ENCODE peak calls at places on chromosomes 1 and 21, in four cellular contexts. V is HepG2, L is K562, W is GM12878. D is an unnamed sample.

GRCh38 chr1:229227298-229227919 is 43.5 kb upstream of the RAB4A start:
- DNase-seq in W (no peak), V (peak; percentile 63), L (peak; percentile 82), D (peak; percentile 87)

GRCh38 chr1:211648336-211648735 is 27.1 kb downstream of the NEK2 start:
- DNase-seq in L (peak; percentile 47), V (peak; percentile 89), W (no peak), D (no peak)

GRCh38 chr1:244833734-244834595 is 1.5 kb upstream of the COX20 start:
- DNase-seq in L (peak; percentile 83), V (peak; percentile 98), W (no peak), D (peak; percentile 70)

GRCh38 chr21:45223236-45223992 is 64.3 kb downstream of the POFUT2 start:
- DNase-seq in V (no peak), L (no peak), W (no peak), D (no peak)

GRCh38 chr1:102628008-102628736 is 480.1 kb downstream of the COL11A1 start:
- DNase-seq in L (no peak), W (no peak), V (peak; percentile 1), D (peak; percentile 22)

GRCh38 chr1:243790404-243790803 is 59.6 kb downstream of the AKT3 start:
- DNase-seq in V (no peak), W (no peak), L (no peak), D (no peak)

GRCh38 chr1:119929643-119930310 is 33.5 kb upstream of the ADAM30 start:
- DNase-seq in L (no peak), W (no peak), V (no peak), D (no peak)

GRCh38 chr1:228013322-228014234 is 6.8 kb downstream of the WNT3A start:
- DNase-seq in L (no peak), V (no peak), W (no peak), D (no peak)

GRCh38 chr1:117657031-117657430 is 51.2 kb downstream of the TENT5C start:
- DNase-seq in V (peak; percentile 12), L (peak; percentile 64), W (no peak), D (no peak)

GRCh38 chr1:147842578-147842977 is 60.0 kb upstream of the GJA8 start:
- DNase-seq in L (no peak), V (no peak), W (no peak), D (no peak)

GRCh38 chr21:38280446-38280845 is 23.7 kb downstream of the KCNJ15 start:
- DNase-seq in L (no peak), W (no peak), V (no peak), D (no peak)

GRCh38 chr1:156510709-156511108 is 10.1 kb upstream of the MEF2D start:
- DNase-seq in W (no peak), V (no peak), L (no peak), D (no peak)

GRCh38 chr21:36910581-36911307 is 55.7 kb downstream of the HLCS start:
- DNase-seq in V (no peak), L (no peak), W (no peak), D (peak; percentile 50)

GRCh38 chr1:36540056-36540455 is 57.3 kb upstream of the CSF3R start:
- DNase-seq in W (no peak), L (no peak), V (no peak), D (no peak)

GRCh38 chr1:15950763-15951295 is 25.1 kb downstream of the ZBTB17 start:
- DNase-seq in W (no peak), L (peak; percentile 61), V (no peak), D (no peak)

DNA sequence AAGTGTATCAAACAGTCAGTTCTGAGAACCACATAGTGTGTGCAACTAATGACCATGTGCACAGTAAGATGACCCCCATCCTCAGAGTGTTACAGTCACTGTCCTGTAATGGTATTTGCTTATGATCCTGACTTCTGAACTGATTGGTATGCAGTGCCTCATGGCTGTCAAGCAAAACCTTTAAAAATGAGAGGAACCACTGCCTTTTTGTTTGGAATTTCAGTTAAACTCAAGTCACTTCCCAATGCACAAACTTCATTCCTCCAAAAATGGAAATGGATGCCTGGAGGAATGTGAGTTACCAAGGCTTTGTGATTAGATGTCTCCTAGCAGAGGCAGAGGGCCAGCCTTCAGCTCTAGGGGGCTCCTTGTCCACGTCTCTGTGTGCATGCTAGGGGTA is 10.5 kb downstream of the C1orf198 start:
- DNase-seq in L (no peak), V (no peak), W (no peak), D (no peak)
- H3K9ac ChIP-seq in L (no peak overlapping the region), V (no peak overlapping the region), W (no peak overlapping the region), D (no peak overlapping the region)

GRCh38 chr1:184241446-184241845 is 145.4 kb upstream of the C1orf21 start:
- DNase-seq in W (no peak), L (no peak), V (no peak), D (no peak)

GRCh38 chr1:184242507-184242943 is 144.3 kb upstream of the C1orf21 start:
- DNase-seq in V (no peak), W (no peak), L (no peak), D (no peak)

DNA sequence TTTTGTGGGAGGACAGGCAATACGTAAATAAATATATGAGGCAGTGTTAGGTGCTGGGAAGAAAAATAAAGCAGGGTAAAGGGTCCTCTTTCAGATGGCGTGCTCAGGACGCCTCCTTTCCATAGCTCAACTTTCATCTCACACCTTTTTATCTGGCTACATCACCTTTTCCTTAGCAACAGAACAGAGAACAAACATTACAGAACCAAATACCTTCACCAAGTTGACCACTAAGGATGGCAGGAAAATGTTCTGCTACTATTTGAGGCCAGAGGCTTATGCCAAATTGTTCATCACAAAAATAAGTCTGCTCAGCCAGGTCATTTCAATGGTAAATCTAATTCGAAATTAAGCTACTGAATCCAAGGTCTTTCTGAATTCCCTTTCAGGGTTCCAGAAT is 149.2 kb upstream of the C1orf21 start:
- DNase-seq in L (no peak), W (no peak), V (no peak), D (no peak)
- TF ChIP-seq FOXM1 in L (no peak), W (no peak), V (no peak), D (no peak)

GRCh38 chr1:93869653-93870052 is 9.4 kb downstream of the DNTTIP2 start:
- DNase-seq in W (no peak), L (no peak), V (no peak), D (no peak)
- H3K9ac ChIP-seq in W (no peak overlapping the region), L (no peak overlapping the region), V (no peak overlapping the region), D (no peak overlapping the region)

DNA sequence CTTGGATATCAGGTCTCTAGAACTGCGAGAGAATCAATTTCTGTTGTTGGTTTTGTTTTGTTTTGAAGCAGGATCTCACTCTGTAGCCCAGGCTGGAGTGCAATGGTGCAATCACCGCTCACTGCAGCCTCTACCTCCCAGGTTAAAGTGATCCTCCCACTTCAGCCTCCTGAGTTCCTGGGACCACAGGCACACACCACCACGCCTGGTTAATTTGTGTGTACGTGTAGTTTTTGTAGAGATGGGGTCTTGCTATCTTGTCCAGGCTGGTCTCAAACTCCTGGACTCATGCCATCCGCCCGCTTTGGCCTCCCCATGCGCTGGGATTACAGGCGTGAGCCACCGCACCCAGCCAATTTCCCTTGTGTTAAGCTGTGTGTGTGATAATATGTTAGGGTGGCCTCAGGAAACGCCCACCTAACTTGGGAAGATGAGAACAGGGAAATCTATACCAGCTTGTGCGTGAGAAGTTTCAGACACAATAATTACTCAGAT is 109.6 kb downstream of the SIK1 start:
- DNase-seq in W (no peak), L (no peak), V (no peak), D (no peak)
- TF ChIP-seq FOXM1 in W (no peak), L (no peak), V (no peak), D (no peak)

DNA sequence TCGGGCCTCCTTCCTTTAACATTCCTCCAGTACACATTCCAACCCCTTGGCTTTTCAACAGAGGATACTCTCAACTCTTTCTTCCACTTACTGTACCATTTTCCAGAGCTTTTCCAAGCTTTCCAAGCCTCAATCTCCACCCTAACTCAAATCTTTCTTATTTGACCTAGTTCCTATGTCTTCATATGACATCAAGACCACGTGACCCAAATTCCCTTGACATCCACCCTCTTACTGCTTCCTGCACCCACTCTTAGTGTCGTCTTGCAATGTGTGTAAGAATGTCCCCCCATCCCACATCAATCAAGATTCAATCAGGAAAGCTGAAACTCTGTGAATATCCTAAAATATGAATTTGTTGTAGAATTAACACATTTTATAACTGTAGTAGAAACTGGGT is 155.0 kb downstream of the OMA1 start:
- DNase-seq in W (no peak), V (no peak), L (no peak), D (no peak)
- H3K9ac ChIP-seq in W (no peak overlapping the region), V (no peak overlapping the region), L (no peak overlapping the region), D (no peak overlapping the region)

GRCh38 chr1:200838676-200839445 is 33.9 kb upstream of the GPR25 start:
- DNase-seq in W (no peak), V (no peak), L (no peak), D (no peak)
- TF ChIP-seq FOXM1 in W (no peak), V (no peak), L (no peak), D (no peak)

GRCh38 chr1:172148213-172148612 is 272.3 kb upstream of the C1orf105 start:
- DNase-seq in L (no peak), V (no peak), W (no peak), D (no peak)
- H3K9ac ChIP-seq in L (no peak overlapping the region), V (no peak overlapping the region), W (no peak overlapping the region), D (no peak overlapping the region)